ENCODE peak calls at places on chromosomes 3 and 15, in ten cellular contexts. S, N, A, F, E, I, Q, R, B and L are unnamed samples.

GRCh38 chr3:69092030-69092513 is 7.3 kb downstream of the ARL6IP5 start:
- DNase-seq in E (no peak), A (no peak), F (no peak), N (no peak), I (no peak), S (no peak), Q (no peak), R (no peak), B (no peak), L (no peak)

GRCh38 chr3:50165388-50166308 is 10.5 kb downstream of the SEMA3F start:
- DNase-seq in R (no peak), A (peak; percentile 44), E (no peak), F (peak; percentile 74), N (no peak), Q (no peak), I (no peak), S (peak; percentile 33), B (no peak), L (no peak)

GRCh38 chr3:102533784-102534183 is 99.0 kb downstream of the ZPLD1 start:
- DNase-seq in S (no peak), B (no peak), R (no peak), E (no peak), A (no peak), F (no peak), I (no peak), N (no peak), Q (no peak), L (no peak)

GRCh38 chr3:190558316-190558715 is 44.4 kb downstream of the IL1RAP start:
- DNase-seq in B (no peak), Q (no peak), A (no peak), R (no peak), S (no peak), F (no peak), E (no peak), N (no peak), I (no peak), L (no peak)

GRCh38 chr3:167750273-167750971 is 14.9 kb downstream of the SERPINI1 start:
- DNase-seq in A (no peak), B (no peak), I (no peak), R (no peak), S (no peak), E (no peak), N (no peak), F (no peak), Q (no peak), L (peak; percentile 12)

GRCh38 chr3:120497318-120497717 is 46.5 kb upstream of the FSTL1 start:
- DNase-seq in N (no peak), B (no peak), I (peak; percentile 14), Q (no peak), F (no peak), S (no peak), R (no peak), A (no peak), E (no peak), L (no peak)

GRCh38 chr3:33318709-33319380 is 41.6 kb downstream of the FBXL2 start:
- DNase-seq in I (no peak), A (no peak), B (no peak), Q (no peak), E (no peak), F (no peak), R (no peak), S (no peak), N (no peak), L (no peak)

GRCh38 chr3:126618021-126618420 is 36.9 kb downstream of the TXNRD3 start:
- DNase-seq in F (no peak), Q (no peak), S (no peak), I (no peak), B (no peak), A (no peak), E (no peak), N (no peak), R (no peak), L (no peak)

DNA sequence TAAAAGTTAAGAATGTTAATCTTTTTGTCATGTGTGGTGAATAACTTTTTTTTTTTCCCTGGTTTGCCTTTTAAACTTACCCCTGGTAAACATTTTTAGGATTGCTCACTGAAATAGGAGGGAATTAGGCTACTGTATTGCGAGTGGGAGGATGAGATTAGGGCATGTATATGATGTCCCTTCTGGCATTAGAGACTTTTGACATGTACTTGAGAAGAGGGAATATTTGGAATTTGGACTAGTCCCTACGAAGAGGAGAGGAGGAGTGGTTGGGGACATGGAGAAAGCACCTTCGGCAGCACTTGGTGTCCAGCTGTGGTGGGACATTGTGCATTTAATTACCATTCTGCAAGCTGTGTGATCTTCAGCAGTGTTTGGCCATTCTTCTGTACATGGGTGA is 25.0 kb downstream of the PDE8A start:
- DNase-seq in Q (no peak), N (no peak), E (no peak), I (no peak), S (no peak), R (no peak), F (no peak), A (no peak), B (no peak), L (no peak)
- H3K4me1 ChIP-seq in Q (peaks cover 6% of the 10 kb centered on the region), N (peaks cover 5% of the 10 kb centered on the region), E (peaks cover 36% of the 10 kb centered on the region), I (peaks cover 83% of the 10 kb centered on the region), S (peaks cover 82% of the 10 kb centered on the region), R (peaks cover 5% of the 10 kb centered on the region), F (peaks cover 20% of the 10 kb centered on the region), A (peaks cover 80% of the 10 kb centered on the region), B (peaks cover 80% of the 10 kb centered on the region), L (peaks cover 27% of the 10 kb centered on the region)

GRCh38 chr3:183988216-183988790 is 29.4 kb downstream of the ABCC5 start:
- DNase-seq in B (no peak), A (no peak), E (no peak), N (no peak), S (no peak), R (no peak), F (peak; percentile 41), I (no peak), Q (no peak), L (no peak)

GRCh38 chr3:183987014-183987600 is 30.6 kb downstream of the ABCC5 start:
- DNase-seq in A (no peak), Q (no peak), I (no peak), N (no peak), F (no peak), S (no peak), E (no peak), B (no peak), R (no peak), L (no peak)

GRCh38 chr3:183984337-183984736 is 33.3 kb downstream of the ABCC5 start:
- DNase-seq in E (no peak), I (no peak), R (no peak), N (no peak), S (no peak), B (no peak), A (no peak), F (no peak), Q (no peak), L (no peak)

GRCh38 chr3:183981990-183982658 is 35.6 kb downstream of the ABCC5 start:
- DNase-seq in R (no peak), N (no peak), E (no peak), F (no peak), S (no peak), Q (no peak), I (no peak), A (no peak), B (no peak), L (no peak)

DNA sequence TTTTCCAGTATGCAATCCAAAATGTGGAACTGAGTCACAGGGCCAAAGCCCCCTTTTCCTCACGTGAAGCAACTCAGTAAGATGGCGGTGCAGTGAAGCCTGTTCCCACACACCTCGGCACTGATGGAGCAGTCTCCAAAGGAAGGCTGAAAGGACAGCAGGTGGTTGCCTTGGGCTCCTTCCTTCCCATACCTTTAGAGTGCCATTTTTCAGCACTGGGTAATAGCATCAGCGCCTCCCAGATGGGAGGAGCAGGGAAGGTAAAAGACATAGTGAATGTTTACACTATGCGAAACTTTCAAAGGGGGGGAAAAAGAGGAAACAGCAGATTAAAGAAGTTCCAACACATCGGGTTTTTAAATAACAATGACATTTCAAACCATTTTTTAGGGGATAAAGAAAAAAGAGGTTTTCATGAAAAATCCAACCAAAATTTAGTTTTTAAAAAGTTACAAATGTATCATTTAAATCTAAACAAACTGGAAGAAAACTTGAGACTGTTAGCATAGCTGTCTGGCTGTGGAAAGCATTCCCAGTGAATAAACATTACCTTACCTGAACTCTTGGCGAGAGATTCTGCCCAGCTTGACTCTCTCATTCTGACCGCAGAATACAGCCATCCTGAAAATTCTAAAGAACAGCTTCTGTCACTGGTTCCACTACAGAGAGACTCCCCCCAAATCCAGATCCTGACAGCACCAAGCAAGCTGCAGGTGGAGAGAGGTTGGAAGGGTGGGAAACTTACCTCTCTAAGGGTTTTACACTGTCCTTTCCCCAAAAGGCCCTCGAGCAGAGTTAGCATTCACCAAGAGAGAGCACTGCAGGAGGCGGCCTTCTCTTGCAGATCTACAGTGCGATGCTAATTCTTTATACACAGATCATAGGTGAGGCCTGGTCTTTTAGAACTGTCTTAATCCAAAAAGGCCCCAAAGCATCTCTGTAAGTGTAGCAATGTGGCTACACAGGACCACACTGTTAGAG is 32.6 kb downstream of the ABCC5 start:
- DNase-seq in R (no peak), Q (no peak), S (no peak), N (no peak), F (no peak), I (no peak), B (no peak), E (no peak), A (no peak), L (no peak)
- H3K36me3 ChIP-seq in R (no peaks in the 10 kb centered on the region), Q (no peaks in the 10 kb centered on the region), S (peaks cover 80% of the 10 kb centered on the region), N (peaks cover 18% of the 10 kb centered on the region), F (no peaks in the 10 kb centered on the region), I (peaks cover 18% of the 10 kb centered on the region), B (peaks cover 87% of the 10 kb centered on the region), E (no peaks in the 10 kb centered on the region), A (no peaks in the 10 kb centered on the region), L (peaks cover 8% of the 10 kb centered on the region)

GRCh38 chr15:65264877-65265430 is 21.7 kb downstream of the PARP16 start:
- DNase-seq in E (no peak), Q (no peak), I (no peak), N (no peak), F (no peak), A (no peak), R (no peak), S (no peak), B (no peak), L (no peak)
- H3K27ac ChIP-seq in E (no peak overlapping the region), Q (no peak overlapping the region), I (no peak overlapping the region), N (no peak overlapping the region), F (no peak overlapping the region), A (no peak overlapping the region), R (no peak overlapping the region), S (no peak overlapping the region), B (no peak overlapping the region), L (no peak overlapping the region)

GRCh38 chr3:100558233-100558632 is 51.2 kb upstream of the ADGRG7 start:
- DNase-seq in Q (no peak), R (no peak), S (no peak), E (no peak), A (no peak), B (no peak), N (no peak), I (no peak), F (no peak), L (no peak)

GRCh38 chr3:100561459-100562158 is 47.8 kb upstream of the ADGRG7 start:
- DNase-seq in Q (no peak), I (no peak), A (no peak), F (no peak), R (no peak), S (no peak), E (no peak), B (no peak), N (no peak), L (no peak)

GRCh38 chr3:100562224-100562857 is 47.1 kb upstream of the ADGRG7 start:
- DNase-seq in I (no peak), R (no peak), E (no peak), F (no peak), S (no peak), N (no peak), B (no peak), Q (no peak), A (no peak), L (no peak)

GRCh38 chr3:100563228-100563627 is 46.2 kb upstream of the ADGRG7 start:
- DNase-seq in E (no peak), B (no peak), I (no peak), N (no peak), R (no peak), Q (no peak), A (no peak), F (no peak), S (no peak), L (no peak)

DNA sequence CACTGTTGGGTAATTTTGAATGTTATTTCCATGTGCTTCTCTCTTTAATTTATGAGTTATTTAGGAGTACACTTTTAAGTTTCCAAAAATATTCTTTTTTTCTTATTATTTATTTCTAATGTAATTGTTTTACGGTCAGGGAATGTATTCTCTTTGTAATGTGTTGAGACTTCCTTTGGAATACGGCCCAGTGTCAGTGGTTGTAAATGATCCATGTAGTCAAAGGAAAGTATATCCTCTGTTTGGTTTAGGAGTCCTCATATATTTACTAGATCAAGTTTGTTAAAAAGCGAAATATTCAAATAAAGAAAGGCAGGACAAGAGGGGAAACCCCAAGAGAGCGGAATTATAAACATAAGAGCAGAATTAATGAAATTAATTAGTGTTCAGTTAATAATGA is 49.0 kb upstream of the ADGRG7 start:
- DNase-seq in R (no peak), A (no peak), E (no peak), S (no peak), N (no peak), B (no peak), Q (no peak), F (no peak), I (no peak), L (no peak)
- H3K4me1 ChIP-seq in R (no peaks in the 10 kb centered on the region), A (no peaks in the 10 kb centered on the region), E (no peaks in the 10 kb centered on the region), S (no peaks in the 10 kb centered on the region), N (no peaks in the 10 kb centered on the region), B (no peaks in the 10 kb centered on the region), Q (no peaks in the 10 kb centered on the region), F (no peaks in the 10 kb centered on the region), I (no peaks in the 10 kb centered on the region), L (no peaks in the 10 kb centered on the region)